ENCODE peak calls at places on chromosomes 3 and 15, in eight cellular contexts. T, B, X, A, C, E, M and N are unnamed samples.
A peak's percentile ranks its signal among the peaks of the same experiment; 100 is the strongest.

GRCh38 chr3:48563382-48563918 is at the start of gene UCN2:
- DNase-seq in T (no peak), B (peak; percentile 62), X (no peak), A (no peak), C (peak; percentile 36), E (no peak), M (no peak), N (no peak)

GRCh38 chr3:129182390-129183180 is 1.1 kb downstream of the CNBP start:
- DNase-seq in T (no peak), B (peak; percentile 54), X (no peak), A (no peak), C (peak; percentile 47), E (no peak), M (no peak), N (peak; percentile 38)

GRCh38 chr3:114179575-114179974 is 723 bp upstream of the DRD3 start:
- DNase-seq in T (no peak), B (peak; percentile 24), X (no peak), A (peak; percentile 28), C (peak; percentile 30), E (no peak), M (no peak), N (peak; percentile 21)

GRCh38 chr15:93089855-93090305 is 869 bp upstream of the RGMA start:
- DNase-seq in T (no peak), B (no peak), X (no peak), A (no peak), C (no peak), E (peak; percentile 71), M (peak; percentile 5), N (no peak)

GRCh38 chr15:68626283-68626682 is 47.5 kb downstream of the CORO2B start:
- DNase-seq in T (no peak), B (no peak), X (no peak), A (no peak), C (no peak), E (no peak), M (no peak), N (no peak)

GRCh38 chr3:197269024-197269423 is 29.4 kb downstream of the DLG1 start:
- DNase-seq in T (no peak), B (no peak), X (no peak), A (no peak), C (no peak), E (no peak), M (no peak), N (no peak)

GRCh38 chr3:4829031-4829394 is 150.2 kb upstream of the BHLHE40 start:
- DNase-seq in T (no peak), B (peak; percentile 33), X (no peak), A (no peak), C (no peak), E (no peak), M (no peak), N (no peak)

GRCh38 chr3:182626484-182627467 is 166.5 kb upstream of the ATP11B start:
- DNase-seq in T (no peak), B (no peak), X (no peak), A (no peak), C (no peak), E (no peak), M (no peak), N (no peak)

GRCh38 chr15:81256916-81257315 is 60.2 kb downstream of the IL16 start:
- DNase-seq in T (no peak), B (peak; percentile 55), X (no peak), A (no peak), C (peak; percentile 63), E (no peak), M (no peak), N (peak; percentile 74)

GRCh38 chr3:113103588-113103987 is 107.8 kb upstream of the BOC start:
- DNase-seq in T (no peak), B (no peak), X (no peak), A (no peak), C (no peak), E (no peak), M (no peak), N (no peak)

GRCh38 chr15:33960160-33960559 is 8.1 kb upstream of the CHRM5 start:
- DNase-seq in T (no peak), B (no peak), X (no peak), A (no peak), C (no peak), E (no peak), M (no peak), N (peak; percentile 28)

GRCh38 chr3:195820901-195821300 is 9.2 kb upstream of the MUC4 start:
- DNase-seq in T (no peak), B (no peak), X (no peak), A (no peak), C (no peak), E (peak; percentile 17), M (no peak), N (no peak)

GRCh38 chr15:71448688-71449114 is 333.4 kb downstream of the THSD4 start:
- DNase-seq in T (peak; percentile 74), B (peak; percentile 74), X (peak; percentile 73), A (peak; percentile 65), C (peak; percentile 65), E (no peak), M (no peak), N (peak; percentile 74)

GRCh38 chr3:182482692-182483091 is 310.6 kb upstream of the ATP11B start:
- DNase-seq in T (no peak), B (no peak), X (no peak), A (no peak), C (no peak), E (no peak), M (no peak), N (no peak)

GRCh38 chr3:72171461-72171860 is 386.5 kb upstream of the PROK2 start:
- DNase-seq in T (no peak), B (no peak), X (no peak), A (no peak), C (peak; percentile 71), E (no peak), M (no peak), N (peak; percentile 66)

GRCh38 chr15:38702178-38702912 is 137.7 kb upstream of the RASGRP1 start:
- DNase-seq in T (no peak), B (no peak), X (no peak), A (peak; percentile 24), C (no peak), E (no peak), M (no peak), N (no peak)

GRCh38 chr3:110413807-110414748 is 657.5 kb upstream of the NECTIN3 start:
- DNase-seq in T (no peak), B (peak; percentile 87), X (no peak), A (no peak), C (peak; percentile 67), E (no peak), M (no peak), N (no peak)

GRCh38 chr15:100112636-100113305 is 229.0 kb downstream of the ADAMTS17 start:
- DNase-seq in T (no peak), B (no peak), X (no peak), A (no peak), C (no peak), E (peak; percentile 36), M (no peak), N (no peak)